ENCODE peak calls at places on chromosomes 11 and 22, in seven cellular contexts. E, C, I, A, N, V and K are unnamed samples.

GRCh38 chr11:122983438-122984185 is 2.0 kb upstream of the BSX start:
- DNase-seq in E (no peak), C (peak), I (no peak), A (no peak), N (no peak), V (no peak), K (no peak)

GRCh38 chr11:83257638-83258229 is 28.4 kb downstream of the CCDC90B start:
- DNase-seq in E (peak), C (no peak), I (no peak), A (peak), N (peak), V (peak), K (peak)

GRCh38 chr11:111634981-111635705 is 32.9 kb downstream of the SIK2 start:
- DNase-seq in E (peak), C (no peak), I (no peak), A (peak), N (no peak), V (no peak), K (peak)

GRCh38 chr22:23110190-23110921 is 31.4 kb downstream of the RSPH14 start:
- DNase-seq in E (no peak), C (no peak), I (no peak), A (no peak), N (no peak), V (no peak), K (no peak)

GRCh38 chr11:126114486-126115252 is 52.0 kb upstream of the CDON start:
- DNase-seq in E (no peak), C (no peak), I (no peak), A (no peak), N (no peak), V (no peak), K (peak)

GRCh38 chr11:66085071-66085470 is 15.0 kb downstream of the PACS1 start:
- DNase-seq in E (no peak), C (no peak), I (no peak), A (no peak), N (no peak), V (no peak), K (no peak)

GRCh38 chr11:40716344-40717178 is 742.9 kb downstream of the LRRC4C start:
- DNase-seq in E (no peak), C (peak), I (no peak), A (no peak), N (no peak), V (no peak), K (no peak)

GRCh38 chr11:57255618-57256017 is 18.6 kb upstream of the APLNR start:
- DNase-seq in E (no peak), C (no peak), I (no peak), A (no peak), N (peak), V (no peak), K (peak)

GRCh38 chr11:125663910-125664309 is 16.7 kb downstream of the ACRV1 start:
- DNase-seq in E (no peak), C (no peak), I (no peak), A (peak), N (no peak), V (no peak), K (no peak)

GRCh38 chr11:31786996-31787685 is 24.0 kb downstream of the PAX6 start:
- DNase-seq in E (no peak), C (no peak), I (no peak), A (peak), N (no peak), V (no peak), K (no peak)

GRCh38 chr11:88015170-88015569 is 160.1 kb downstream of the RAB38 start:
- DNase-seq in E (no peak), C (no peak), I (no peak), A (no peak), N (no peak), V (no peak), K (no peak)

GRCh38 chr22:41844513-41844912 is 11.6 kb downstream of the SREBF2 start:
- DNase-seq in E (no peak), C (no peak), I (no peak), A (no peak), N (no peak), V (no peak), K (no peak)